ENCODE peak calls at places on chromosomes 7 and 10, in four cellular contexts. One of them, this sample, is unnamed.

GRCh38 chr10:5977471-5978370 is at the start of gene IL15RA:
- DNase-seq in cardiac muscle cell: peak
- DNase-seq in ureter: peak
- DNase-seq in LoVo: peak
- DNase-seq in this sample: peak

GRCh38 chr10:122276611-122277205 is 5.6 kb downstream of the BTBD16 start:
- DNase-seq in LoVo: no peak
- DNase-seq in cardiac muscle cell: peak
- DNase-seq in ureter: peak
- DNase-seq in this sample: no peak

GRCh38 chr7:96430350-96430749 is 108.5 kb upstream of the SLC25A13 start:
- DNase-seq in LoVo: no peak
- DNase-seq in cardiac muscle cell: no peak
- DNase-seq in ureter: no peak
- DNase-seq in this sample: no peak

GRCh38 chr10:112811741-112812551 is 138.1 kb upstream of the TCF7L2 start:
- DNase-seq in cardiac muscle cell: peak
- DNase-seq in LoVo: peak
- DNase-seq in ureter: no peak
- DNase-seq in this sample: peak

GRCh38 chr10:79405995-79406515 is 39.4 kb downstream of the ZCCHC24 start:
- DNase-seq in LoVo: no peak
- DNase-seq in cardiac muscle cell: no peak
- DNase-seq in ureter: no peak
- DNase-seq in this sample: no peak

GRCh38 chr10:133511408-133511807 is 15.8 kb upstream of the CYP2E1 start:
- DNase-seq in LoVo: no peak
- DNase-seq in cardiac muscle cell: no peak
- DNase-seq in ureter: no peak
- DNase-seq in this sample: no peak

GRCh38 chr10:122682522-122682921 is 17.1 kb downstream of the C10orf120 start:
- DNase-seq in cardiac muscle cell: no peak
- DNase-seq in ureter: no peak
- DNase-seq in LoVo: no peak
- DNase-seq in this sample: no peak

GRCh38 chr7:127550247-127550646 is 35.1 kb downstream of the GCC1 start:
- DNase-seq in LoVo: no peak
- DNase-seq in ureter: no peak
- DNase-seq in cardiac muscle cell: no peak
- DNase-seq in this sample: no peak

GRCh38 chr10:17075510-17075909 is 54.1 kb downstream of the CUBN start:
- DNase-seq in cardiac muscle cell: peak
- DNase-seq in LoVo: no peak
- DNase-seq in ureter: no peak
- DNase-seq in this sample: no peak

GRCh38 chr10:103847909-103848468 is 7.4 kb downstream of the SH3PXD2A start:
- DNase-seq in cardiac muscle cell: no peak
- DNase-seq in ureter: no peak
- DNase-seq in LoVo: no peak
- DNase-seq in this sample: no peak

GRCh38 chr10:114933588-114933987 is 4.4 kb upstream of the TRUB1 start:
- DNase-seq in LoVo: no peak
- DNase-seq in cardiac muscle cell: no peak
- DNase-seq in ureter: no peak
- DNase-seq in this sample: no peak

GRCh38 chr10:30438016-30438850 is 4.2 kb downstream of the MAP3K8 start:
- DNase-seq in ureter: no peak
- DNase-seq in cardiac muscle cell: no peak
- DNase-seq in LoVo: no peak
- DNase-seq in this sample: peak

GRCh38 chr7:135714534-135715009 is 13.4 kb downstream of the SLC13A4 start:
- DNase-seq in ureter: no peak
- DNase-seq in cardiac muscle cell: peak
- DNase-seq in LoVo: no peak
- DNase-seq in this sample: no peak

GRCh38 chr10:86366033-86366901 is at the start of gene GRID1:
- DNase-seq in ureter: no peak
- DNase-seq in cardiac muscle cell: peak
- DNase-seq in LoVo: no peak
- DNase-seq in this sample: no peak

GRCh38 chr10:79488303-79488702 is 24.0 kb upstream of the EIF5AL1 start:
- DNase-seq in ureter: peak
- DNase-seq in LoVo: peak
- DNase-seq in cardiac muscle cell: peak
- DNase-seq in this sample: no peak

GRCh38 chr10:101897633-101898032 is 54.0 kb upstream of the KCNIP2 start:
- DNase-seq in cardiac muscle cell: peak
- DNase-seq in LoVo: no peak
- DNase-seq in ureter: no peak
- DNase-seq in this sample: peak

GRCh38 chr7:140604760-140605159 is 35.9 kb downstream of the DENND2A start:
- DNase-seq in LoVo: no peak
- DNase-seq in ureter: no peak
- DNase-seq in cardiac muscle cell: no peak
- DNase-seq in this sample: peak

GRCh38 chr10:117221156-117221711 is 19.7 kb upstream of the SLC18A2 start:
- DNase-seq in LoVo: peak
- DNase-seq in cardiac muscle cell: peak
- DNase-seq in ureter: no peak
- DNase-seq in this sample: no peak

GRCh38 chr10:75417522-75417927 is 13.9 kb upstream of the LRMDA start:
- DNase-seq in ureter: no peak
- DNase-seq in cardiac muscle cell: no peak
- DNase-seq in LoVo: no peak
- DNase-seq in this sample: no peak

GRCh38 chr7:151420144-151420543 is 10.3 kb upstream of the WDR86 start:
- DNase-seq in LoVo: no peak
- DNase-seq in cardiac muscle cell: no peak
- DNase-seq in ureter: no peak
- DNase-seq in this sample: no peak